ENCODE peak calls at places on chromosomes 6 and 20, in eight cellular contexts. W is mucosa of descending colon, K is T-helper 17 cell, R is Right ventricle myocardium inferior, C is gastroesophageal sphincter, A is foreskin keratinocyte, S is body of pancreas, T is upper lobe of right lung. Q is an unnamed sample.

GRCh38 chr6:34695729-34696188 is 808 bp downstream of the ILRUN start:
- ATAC-seq in W (no peak), K (no peak), R (no peak), C (no peak), A (no peak), S (no peak), T (no peak), Q (no peak)

GRCh38 chr6:149834513-149835481 is 29.4 kb downstream of the LRP11 start:
- ATAC-seq in W (peak; percentile 75), K (peak; percentile 88), R (no peak), C (peak; percentile 46), A (peak; percentile 94), S (peak; percentile 71), T (peak; percentile 79), Q (no peak)

GRCh38 chr20:7174554-7174953 is 407.1 kb downstream of the BMP2 start:
- ATAC-seq in W (no peak), K (no peak), R (no peak), C (no peak), A (no peak), S (no peak), T (no peak), Q (no peak)

GRCh38 chr20:63178889-63179751 is 36.8 kb downstream of the YTHDF1 start:
- ATAC-seq in W (peak; percentile 46), K (peak; percentile 82), R (peak; percentile 52), C (peak; percentile 17), A (no peak), S (no peak), T (no peak), Q (peak; percentile 75)

GRCh38 chr6:33696538-33697518 is 14.7 kb downstream of the UQCC2 start:
- ATAC-seq in W (peak; percentile 29), K (peak; percentile 42), R (peak; percentile 15), C (peak; percentile 68), A (no peak), S (peak; percentile 38), T (peak; percentile 3), Q (no peak)

GRCh38 chr6:10579803-10580202 is 58.7 kb downstream of the GCNT2 start:
- ATAC-seq in W (no peak), K (no peak), R (no peak), C (no peak), A (no peak), S (no peak), T (no peak), Q (no peak)

GRCh38 chr20:60272790-60273189 is 314.6 kb downstream of the CDH26 start:
- ATAC-seq in W (no peak), K (peak; percentile 73), R (no peak), C (no peak), A (no peak), S (no peak), T (no peak), Q (no peak)

GRCh38 chr20:62368629-62369507 is 1.8 kb upstream of the LAMA5 start:
- ATAC-seq in W (peak; percentile 11), K (no peak), R (no peak), C (peak; percentile 9), A (peak; percentile 5), S (no peak), T (peak; percentile 1), Q (no peak)

GRCh38 chr6:137864812-137865508 is 2.1 kb upstream of the TNFAIP3 start:
- ATAC-seq in W (no peak), K (no peak), R (no peak), C (no peak), A (no peak), S (no peak), T (no peak), Q (no peak)

GRCh38 chr6:46949662-46950280 is 28.0 kb upstream of the ADGRF5 start:
- ATAC-seq in W (peak; percentile 97), K (no peak), R (peak; percentile 60), C (peak; percentile 58), A (no peak), S (peak; percentile 41), T (peak; percentile 79), Q (no peak)

GRCh38 chr6:82893889-82894652 is 171.6 kb downstream of the UBE3D start:
- ATAC-seq in W (no peak), K (no peak), R (no peak), C (no peak), A (no peak), S (no peak), T (no peak), Q (no peak)

GRCh38 chr6:149060985-149061760 is 256.3 kb upstream of the TAB2 start:
- ATAC-seq in W (peak; percentile 68), K (no peak), R (no peak), C (no peak), A (peak; percentile 24), S (peak; percentile 51), T (no peak), Q (no peak)

GRCh38 chr6:121142093-121142492 is 192.2 kb downstream of the TBC1D32 start:
- ATAC-seq in W (no peak), K (no peak), R (no peak), C (no peak), A (no peak), S (no peak), T (no peak), Q (no peak)

GRCh38 chr20:44143896-44144295 is 43.1 kb downstream of the JPH2 start:
- ATAC-seq in W (no peak), K (no peak), R (peak; percentile 61), C (peak; percentile 62), A (no peak), S (no peak), T (no peak), Q (no peak)

GRCh38 chr20:2210646-2211556 is 84.9 kb upstream of the TGM3 start:
- ATAC-seq in W (peak; percentile 64), K (no peak), R (peak; percentile 88), C (peak; percentile 67), A (peak; percentile 74), S (no peak), T (peak; percentile 64), Q (no peak)

Q was measured in activated CD4-positive, CD25-positive, alpha-beta regulatory T cell treated with anti-CD3 and anti-CD28 coated beads, Interleukin-2, amount 50 U/mL, for 24 hours.